ENCODE peak calls at places on chromosomes 6 and 20, in four cellular contexts. Z is A673, D is H9, W is endothelial cell. X is an unnamed sample.

GRCh38 chr6:146909376-146909775 is 294.8 kb upstream of the STXBP5 start:
- DNase-seq in D (no peak), Z (no peak), W (no peak), X (no peak)

GRCh38 chr6:7050911-7051779 is 56.6 kb upstream of the RREB1 start:
- DNase-seq in W (peak), Z (peak), D (peak), X (no peak)

GRCh38 chr6:37033255-37033654 is 27.8 kb downstream of the FGD2 start:
- DNase-seq in W (no peak), Z (no peak), D (no peak), X (no peak)

GRCh38 chr6:70119218-70119835 is 183.6 kb downstream of the COL9A1 start:
- DNase-seq in W (no peak), D (no peak), Z (no peak), X (no peak)

GRCh38 chr6:53440331-53440730 is 91.6 kb upstream of the ELOVL5 start:
- DNase-seq in W (no peak), D (no peak), Z (no peak), X (no peak)

GRCh38 chr20:61927193-61927825 is 138.4 kb downstream of the TAF4 start:
- DNase-seq in Z (no peak), D (no peak), W (no peak), X (no peak)

GRCh38 chr6:37518116-37518515 is 18.4 kb upstream of the CCDC167 start:
- DNase-seq in W (no peak), Z (no peak), D (no peak), X (no peak)

GRCh38 chr6:157430834-157431233 is 49.8 kb downstream of the ZDHHC14 start:
- DNase-seq in Z (no peak), D (no peak), W (no peak), X (no peak)

GRCh38 chr20:13205402-13205801 is 15.7 kb upstream of the ISM1 start:
- DNase-seq in D (no peak), W (no peak), Z (no peak), X (no peak)

GRCh38 chr6:85751374-85752055 is 108.8 kb upstream of the SYNCRIP start:
- DNase-seq in D (no peak), W (no peak), Z (peak), X (no peak)

GRCh38 chr6:95227301-95227700 is 350.0 kb upstream of the MANEA start:
- DNase-seq in D (no peak), Z (peak), W (no peak), X (no peak)

GRCh38 chr6:78605909-78606446 is 261.4 kb upstream of the IRAK1BP1 start:
- DNase-seq in D (no peak), W (no peak), Z (no peak), X (peak)

GRCh38 chr20:58524814-58525213 is 9.6 kb upstream of the APCDD1L start:
- DNase-seq in Z (no peak), W (no peak), D (peak), X (peak)

GRCh38 chr6:106163446-106163965 is 77.4 kb downstream of the PRDM1 start:
- DNase-seq in Z (no peak), D (peak), W (no peak), X (no peak)

GRCh38 chr6:111478749-111479148 is 4.3 kb downstream of the REV3L start:
- DNase-seq in D (no peak), Z (peak), W (no peak), X (peak)

GRCh38 chr20:24148372-24148771 is 159.8 kb upstream of the GGTLC1 start:
- DNase-seq in D (no peak), W (no peak), Z (no peak), X (no peak)